ENCODE peak calls at places on chromosomes 4 and X, in six cellular contexts. One of them, this sample, is unnamed.

GRCh38 chr4:48247878-48248558 is 21.6 kb downstream of the TEC start:
- DNase-seq in GM23338: no peak
- DNase-seq in left ventricle myocardium inferior: no peak
- DNase-seq in CD8-positive, alpha-beta memory T cell: no peak
- DNase-seq in skeletal muscle cell: no peak
- DNase-seq in transverse colon: no peak
- DNase-seq in this sample: no peak

GRCh38 chr4:152696764-152697250 is 17.0 kb upstream of the TMEM154 start:
- DNase-seq in CD8-positive, alpha-beta memory T cell: peak
- DNase-seq in skeletal muscle cell: no peak
- DNase-seq in GM23338: no peak
- DNase-seq in transverse colon: peak
- DNase-seq in left ventricle myocardium inferior: no peak
- DNase-seq in this sample: no peak

GRCh38 chrX:41558531-41558930 is 111.4 kb downstream of the NYX start:
- DNase-seq in transverse colon: no peak
- DNase-seq in GM23338: peak
- DNase-seq in left ventricle myocardium inferior: no peak
- DNase-seq in skeletal muscle cell: no peak
- DNase-seq in CD8-positive, alpha-beta memory T cell: peak
- DNase-seq in this sample: peak

GRCh38 chr4:64125354-64125753 is 283.9 kb downstream of the TECRL start:
- DNase-seq in transverse colon: no peak
- DNase-seq in CD8-positive, alpha-beta memory T cell: no peak
- DNase-seq in GM23338: no peak
- DNase-seq in skeletal muscle cell: no peak
- DNase-seq in left ventricle myocardium inferior: no peak
- DNase-seq in this sample: no peak

GRCh38 chr4:4677825-4678522 is 136.1 kb upstream of the STX18 start:
- DNase-seq in GM23338: peak
- DNase-seq in skeletal muscle cell: no peak
- DNase-seq in transverse colon: no peak
- DNase-seq in CD8-positive, alpha-beta memory T cell: no peak
- DNase-seq in left ventricle myocardium inferior: no peak
- DNase-seq in this sample: peak

GRCh38 chr4:14695411-14695810 is 306.9 kb upstream of the CPEB2 start:
- DNase-seq in CD8-positive, alpha-beta memory T cell: no peak
- DNase-seq in skeletal muscle cell: no peak
- DNase-seq in GM23338: no peak
- DNase-seq in left ventricle myocardium inferior: no peak
- DNase-seq in transverse colon: no peak
- DNase-seq in this sample: no peak

GRCh38 chr4:75584067-75584466 is 28.2 kb downstream of the ODAPH start:
- DNase-seq in left ventricle myocardium inferior: no peak
- DNase-seq in skeletal muscle cell: no peak
- DNase-seq in CD8-positive, alpha-beta memory T cell: no peak
- DNase-seq in GM23338: no peak
- DNase-seq in transverse colon: no peak
- DNase-seq in this sample: no peak

GRCh38 chr4:41103657-41104056 is 110.7 kb downstream of the APBB2 start:
- DNase-seq in skeletal muscle cell: no peak
- DNase-seq in transverse colon: no peak
- DNase-seq in left ventricle myocardium inferior: no peak
- DNase-seq in GM23338: no peak
- DNase-seq in CD8-positive, alpha-beta memory T cell: no peak
- DNase-seq in this sample: no peak

GRCh38 chr4:8594097-8595038 is 1.8 kb downstream of the CPZ start:
- DNase-seq in GM23338: peak
- DNase-seq in left ventricle myocardium inferior: no peak
- DNase-seq in CD8-positive, alpha-beta memory T cell: no peak
- DNase-seq in skeletal muscle cell: peak
- DNase-seq in transverse colon: peak
- DNase-seq in this sample: peak

GRCh38 chr4:184575306-184575705 is 73.9 kb downstream of the CASP3 start:
- DNase-seq in left ventricle myocardium inferior: no peak
- DNase-seq in CD8-positive, alpha-beta memory T cell: no peak
- DNase-seq in GM23338: peak
- DNase-seq in transverse colon: no peak
- DNase-seq in skeletal muscle cell: no peak
- DNase-seq in this sample: no peak

GRCh38 chr4:176333076-176333475 is 13.3 kb downstream of the SPCS3 start:
- DNase-seq in GM23338: no peak
- DNase-seq in transverse colon: no peak
- DNase-seq in CD8-positive, alpha-beta memory T cell: no peak
- DNase-seq in skeletal muscle cell: no peak
- DNase-seq in left ventricle myocardium inferior: no peak
- DNase-seq in this sample: no peak

GRCh38 chrX:40871385-40872082 is 136.2 kb upstream of the MED14 start:
- DNase-seq in GM23338: no peak
- DNase-seq in CD8-positive, alpha-beta memory T cell: no peak
- DNase-seq in left ventricle myocardium inferior: no peak
- DNase-seq in skeletal muscle cell: no peak
- DNase-seq in transverse colon: no peak
- DNase-seq in this sample: no peak

GRCh38 chr4:48722509-48723446 is 57.3 kb downstream of the FRYL start:
- DNase-seq in GM23338: no peak
- DNase-seq in left ventricle myocardium inferior: no peak
- DNase-seq in transverse colon: no peak
- DNase-seq in CD8-positive, alpha-beta memory T cell: no peak
- DNase-seq in skeletal muscle cell: no peak
- DNase-seq in this sample: no peak

GRCh38 chrX:3711331-3711917 is 2.0 kb downstream of the PRKX start:
- DNase-seq in left ventricle myocardium inferior: peak
- DNase-seq in GM23338: no peak
- DNase-seq in transverse colon: peak
- DNase-seq in skeletal muscle cell: no peak
- DNase-seq in CD8-positive, alpha-beta memory T cell: peak
- DNase-seq in this sample: no peak

GRCh38 chrX:128728943-128729342 is 676.7 kb upstream of the ACTRT1 start:
- DNase-seq in CD8-positive, alpha-beta memory T cell: no peak
- DNase-seq in left ventricle myocardium inferior: no peak
- DNase-seq in skeletal muscle cell: no peak
- DNase-seq in GM23338: no peak
- DNase-seq in transverse colon: no peak
- DNase-seq in this sample: no peak

GRCh38 chr4:41133619-41134018 is 80.7 kb downstream of the APBB2 start:
- DNase-seq in skeletal muscle cell: no peak
- DNase-seq in transverse colon: no peak
- DNase-seq in GM23338: peak
- DNase-seq in left ventricle myocardium inferior: no peak
- DNase-seq in CD8-positive, alpha-beta memory T cell: no peak
- DNase-seq in this sample: no peak

GRCh38 chrX:153526801-153527599 is 9.6 kb downstream of the ATP2B3 start:
- DNase-seq in skeletal muscle cell: no peak
- DNase-seq in transverse colon: no peak
- DNase-seq in left ventricle myocardium inferior: no peak
- DNase-seq in CD8-positive, alpha-beta memory T cell: no peak
- DNase-seq in GM23338: no peak
- DNase-seq in this sample: no peak

GRCh38 chr4:2067446-2068197 is 8.5 kb downstream of the NAT8L start:
- DNase-seq in transverse colon: no peak
- DNase-seq in CD8-positive, alpha-beta memory T cell: no peak
- DNase-seq in GM23338: no peak
- DNase-seq in left ventricle myocardium inferior: no peak
- DNase-seq in skeletal muscle cell: no peak
- DNase-seq in this sample: peak

GRCh38 chr4:3630934-3631585 is 98.8 kb upstream of the LRPAP1 start:
- DNase-seq in skeletal muscle cell: no peak
- DNase-seq in left ventricle myocardium inferior: no peak
- DNase-seq in CD8-positive, alpha-beta memory T cell: no peak
- DNase-seq in transverse colon: no peak
- DNase-seq in GM23338: no peak
- DNase-seq in this sample: no peak

GRCh38 chr4:3634281-3635089 is 102.3 kb upstream of the LRPAP1 start:
- DNase-seq in GM23338: no peak
- DNase-seq in skeletal muscle cell: no peak
- DNase-seq in transverse colon: no peak
- DNase-seq in CD8-positive, alpha-beta memory T cell: no peak
- DNase-seq in left ventricle myocardium inferior: no peak
- DNase-seq in this sample: no peak

GRCh38 chr4:3629665-3630064 is 97.4 kb upstream of the LRPAP1 start:
- DNase-seq in CD8-positive, alpha-beta memory T cell: no peak
- DNase-seq in GM23338: no peak
- DNase-seq in transverse colon: no peak
- DNase-seq in skeletal muscle cell: no peak
- DNase-seq in left ventricle myocardium inferior: no peak
- DNase-seq in this sample: no peak

GRCh38 chr4:3630136-3630933 is 98.1 kb upstream of the LRPAP1 start:
- DNase-seq in left ventricle myocardium inferior: no peak
- DNase-seq in GM23338: no peak
- DNase-seq in CD8-positive, alpha-beta memory T cell: no peak
- DNase-seq in skeletal muscle cell: no peak
- DNase-seq in transverse colon: peak
- DNase-seq in this sample: no peak

GRCh38 chr4:3628868-3629175 is 96.6 kb upstream of the LRPAP1 start:
- DNase-seq in transverse colon: no peak
- DNase-seq in CD8-positive, alpha-beta memory T cell: no peak
- DNase-seq in left ventricle myocardium inferior: no peak
- DNase-seq in GM23338: no peak
- DNase-seq in skeletal muscle cell: no peak
- DNase-seq in this sample: no peak
- H3K4me3 ChIP-seq in transverse colon: no peak
- H3K4me3 ChIP-seq in CD8-positive, alpha-beta memory T cell: no peak
- H3K4me3 ChIP-seq in left ventricle myocardium inferior: no peak
- H3K4me3 ChIP-seq in GM23338: no peak
- H3K4me3 ChIP-seq in skeletal muscle cell: no peak
- H3K4me3 ChIP-seq in this sample: no peak

GRCh38 chrX:49164589-49165360 is 2.2 kb downstream of the MAGIX start:
- DNase-seq in skeletal muscle cell: no peak
- DNase-seq in left ventricle myocardium inferior: no peak
- DNase-seq in transverse colon: no peak
- DNase-seq in CD8-positive, alpha-beta memory T cell: no peak
- DNase-seq in GM23338: no peak
- DNase-seq in this sample: peak

GRCh38 chrX:49166914-49167739 is 4.6 kb downstream of the MAGIX start:
- DNase-seq in GM23338: peak
- DNase-seq in CD8-positive, alpha-beta memory T cell: peak
- DNase-seq in transverse colon: peak
- DNase-seq in left ventricle myocardium inferior: peak
- DNase-seq in skeletal muscle cell: no peak
- DNase-seq in this sample: peak

GRCh38 chrX:49167740-49168108 is 4.0 kb upstream of the PLP2 start:
- DNase-seq in transverse colon: no peak
- DNase-seq in CD8-positive, alpha-beta memory T cell: no peak
- DNase-seq in skeletal muscle cell: no peak
- DNase-seq in left ventricle myocardium inferior: no peak
- DNase-seq in GM23338: no peak
- DNase-seq in this sample: no peak

GRCh38 chrX:49163555-49164419 is 1.2 kb downstream of the MAGIX start:
- DNase-seq in GM23338: peak
- DNase-seq in transverse colon: peak
- DNase-seq in left ventricle myocardium inferior: peak
- DNase-seq in skeletal muscle cell: no peak
- DNase-seq in CD8-positive, alpha-beta memory T cell: peak
- DNase-seq in this sample: peak

DNA sequence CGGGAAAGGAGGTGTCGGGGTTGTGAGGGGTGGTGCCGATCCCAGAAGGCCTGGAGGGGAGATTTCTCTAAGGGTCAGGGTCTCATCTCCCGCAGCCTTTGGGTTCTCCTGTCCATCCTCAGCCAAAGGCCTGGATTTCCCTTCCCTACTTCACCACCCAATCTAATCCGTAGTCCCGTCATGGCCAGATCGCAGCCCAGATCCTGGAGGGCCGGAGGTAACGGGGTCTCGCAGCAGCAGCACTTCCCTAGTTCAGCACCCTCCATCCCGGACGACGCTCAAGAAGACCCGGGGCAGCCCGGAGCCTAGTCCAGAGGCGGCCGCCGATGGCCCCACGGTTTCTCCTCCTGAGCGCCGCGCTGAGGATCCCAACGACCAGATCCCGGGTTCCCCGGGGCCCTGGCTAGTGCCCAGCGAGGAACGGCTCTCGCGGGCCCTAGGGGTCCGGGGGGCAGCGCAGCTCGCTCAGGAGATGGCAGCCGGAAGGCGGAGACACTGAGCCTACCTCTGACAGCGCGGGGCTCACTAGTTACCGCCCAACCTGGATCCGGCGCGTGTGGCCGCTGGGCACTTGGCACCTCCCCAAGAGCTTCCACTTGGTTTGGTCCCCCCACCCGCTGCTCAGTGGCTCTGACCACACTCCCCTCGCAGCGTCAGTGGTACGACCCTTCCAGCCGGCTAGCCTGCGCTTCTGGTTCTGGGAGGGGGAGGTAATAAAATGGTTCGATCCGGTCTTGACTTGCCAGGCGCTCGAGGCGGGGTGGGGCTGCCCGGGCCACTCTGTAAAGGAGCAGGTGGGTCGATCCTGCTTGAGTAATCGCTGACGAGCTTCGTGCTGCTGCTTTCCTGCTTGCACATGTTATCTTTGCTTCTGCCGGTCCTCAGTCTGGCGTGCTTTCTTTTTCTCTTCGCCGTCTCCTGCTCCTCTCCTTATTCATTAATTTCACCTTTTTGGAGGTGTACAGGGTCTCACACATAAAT is 3.6 kb downstream of the MAGIX start:
- DNase-seq in skeletal muscle cell: no peak
- DNase-seq in GM23338: peak
- DNase-seq in transverse colon: peak
- DNase-seq in CD8-positive, alpha-beta memory T cell: peak
- DNase-seq in left ventricle myocardium inferior: peak
- DNase-seq in this sample: peak
- H3K4me3 ChIP-seq in skeletal muscle cell: peak
- H3K4me3 ChIP-seq in GM23338: peak
- H3K4me3 ChIP-seq in transverse colon: peak
- H3K4me3 ChIP-seq in CD8-positive, alpha-beta memory T cell: peak
- H3K4me3 ChIP-seq in left ventricle myocardium inferior: peak
- H3K4me3 ChIP-seq in this sample: peak

GRCh38 chr4:70713453-70714026 is 8.2 kb upstream of the RUFY3 start:
- DNase-seq in CD8-positive, alpha-beta memory T cell: no peak
- DNase-seq in skeletal muscle cell: no peak
- DNase-seq in transverse colon: no peak
- DNase-seq in left ventricle myocardium inferior: no peak
- DNase-seq in GM23338: peak
- DNase-seq in this sample: no peak
- H3K4me3 ChIP-seq in CD8-positive, alpha-beta memory T cell: no peak
- H3K4me3 ChIP-seq in skeletal muscle cell: no peak
- H3K4me3 ChIP-seq in transverse colon: no peak
- H3K4me3 ChIP-seq in left ventricle myocardium inferior: no peak
- H3K4me3 ChIP-seq in GM23338: no peak
- H3K4me3 ChIP-seq in this sample: no peak

DNA sequence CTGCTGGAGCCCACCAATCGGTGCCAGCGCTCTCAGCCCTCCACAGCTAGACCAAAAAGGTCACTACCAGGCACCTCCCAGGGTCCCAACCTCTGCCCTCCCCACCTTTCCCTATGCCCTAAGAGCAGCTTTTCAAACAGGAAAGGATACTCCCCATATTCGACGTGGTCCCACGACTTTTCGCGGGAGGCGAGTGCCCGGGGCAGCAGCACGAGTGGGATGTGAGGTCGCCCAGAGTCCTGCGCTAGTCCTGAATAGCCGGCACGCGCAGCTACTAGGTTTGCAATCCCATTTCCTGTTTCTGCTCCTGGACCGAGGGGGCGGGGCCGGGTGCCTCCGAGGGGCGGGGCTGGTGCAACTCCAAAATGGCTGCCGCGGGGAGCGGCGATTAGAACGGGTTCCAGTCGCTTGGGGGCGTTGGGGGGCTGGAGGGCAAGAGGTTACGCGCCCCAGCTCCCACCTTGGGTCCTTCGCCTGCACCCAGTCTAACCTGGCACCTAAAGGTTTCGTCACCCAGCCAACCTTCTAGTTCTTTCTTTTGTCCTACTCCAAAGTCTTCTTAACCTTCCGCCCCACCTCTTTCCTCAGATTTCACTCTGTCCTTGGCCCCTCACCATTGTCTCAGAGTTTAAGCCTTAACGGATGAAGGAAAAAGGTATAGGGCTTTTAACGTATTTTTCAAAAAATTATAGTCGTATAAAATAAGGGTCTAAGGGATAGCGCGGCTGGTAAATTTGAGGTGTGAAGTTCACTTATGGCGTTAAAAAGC is 85.0 kb upstream of the TENT5D start:
- DNase-seq in transverse colon: peak
- DNase-seq in CD8-positive, alpha-beta memory T cell: no peak
- DNase-seq in skeletal muscle cell: no peak
- DNase-seq in left ventricle myocardium inferior: peak
- DNase-seq in GM23338: peak
- DNase-seq in this sample: no peak
- H3K4me3 ChIP-seq in transverse colon: peak
- H3K4me3 ChIP-seq in CD8-positive, alpha-beta memory T cell: no peak
- H3K4me3 ChIP-seq in skeletal muscle cell: peak
- H3K4me3 ChIP-seq in left ventricle myocardium inferior: peak
- H3K4me3 ChIP-seq in GM23338: peak
- H3K4me3 ChIP-seq in this sample: peak